ENCODE peak calls at places on chromosomes 1 and 21, in five cellular contexts. R is hippocampal formation, D is KBM-7, H is GM10248, A is NCI-H1694 treated with DMSO at 0.1 percent for 48 hours. P is an unnamed sample.

GRCh38 chr1:154747380-154747779 is 122.7 kb downstream of the KCNN3 start:
- DNase-seq in R (no peak), D (no peak), H (no peak), A (no peak), P (no peak)

GRCh38 chr1:3695326-3696217 is 43.3 kb downstream of the TP73 start:
- DNase-seq in R (peak), D (peak), H (peak), A (peak), P (no peak)

GRCh38 chr1:31843506-31843905 is 27.7 kb upstream of the SPOCD1 start:
- DNase-seq in R (peak), D (no peak), H (no peak), A (peak), P (peak)

GRCh38 chr1:118396824-118397530 is 211.9 kb upstream of the SPAG17 start:
- DNase-seq in R (no peak), D (no peak), H (no peak), A (no peak), P (no peak)

GRCh38 chr1:55064861-55065263 is 25.5 kb downstream of the PCSK9 start:
- DNase-seq in R (no peak), D (no peak), H (no peak), A (peak), P (peak)

GRCh38 chr1:108734176-108734865 is 12.2 kb upstream of the STXBP3 start:
- DNase-seq in R (no peak), D (no peak), H (no peak), A (no peak), P (no peak)

GRCh38 chr1:84876353-84876752 is 16.7 kb downstream of the LPAR3 start:
- DNase-seq in R (no peak), D (no peak), H (no peak), A (no peak), P (no peak)

GRCh38 chr1:153767519-153767918 is 7.7 kb upstream of the SLC27A3 start:
- DNase-seq in R (no peak), D (no peak), H (no peak), A (no peak), P (no peak)

GRCh38 chr1:63674238-63674864 is 81.1 kb downstream of the PGM1 start:
- DNase-seq in R (peak), D (peak), H (peak), A (peak), P (peak)

GRCh38 chr1:167273027-167273800 is 52.5 kb downstream of the POU2F1 start:
- DNase-seq in R (no peak), D (peak), H (no peak), A (peak), P (no peak)

GRCh38 chr1:4054957-4055676 is 155.0 kb upstream of the C1orf174 start:
- DNase-seq in R (no peak), D (no peak), H (no peak), A (no peak), P (no peak)

GRCh38 chr1:9233942-9234222 is 692 bp upstream of the H6PD start:
- DNase-seq in R (no peak), D (no peak), H (no peak), A (no peak), P (no peak)

GRCh38 chr21:41741253-41742072 is 25.4 kb downstream of the RIPK4 start:
- DNase-seq in R (no peak), D (no peak), H (no peak), A (no peak), P (no peak)

GRCh38 chr1:46394108-46394871 is at the start of gene FAAH:
- DNase-seq in R (peak), D (no peak), H (no peak), A (peak), P (no peak)

GRCh38 chr1:221435510-221435909 is 306.4 kb downstream of the DUSP10 start:
- DNase-seq in R (no peak), D (peak), H (peak), A (peak), P (no peak)

GRCh38 chr21:39006653-39007417 is 176.4 kb downstream of the PSMG1 start:
- DNase-seq in R (peak), D (peak), H (no peak), A (no peak), P (peak)

GRCh38 chr1:20110679-20111078 is 8.7 kb downstream of the PLA2G2D start:
- DNase-seq in R (no peak), D (no peak), H (no peak), A (no peak), P (peak)

GRCh38 chr1:185788386-185788785 is 54.2 kb downstream of the HMCN1 start:
- DNase-seq in R (no peak), D (no peak), H (no peak), A (no peak), P (no peak)

GRCh38 chr1:209387969-209388329 is 195.6 kb upstream of the CAMK1G start:
- DNase-seq in R (no peak), D (no peak), H (no peak), A (no peak), P (no peak)

GRCh38 chr1:115314765-115315164 is 23.3 kb downstream of the NGF start:
- DNase-seq in R (no peak), D (no peak), H (no peak), A (no peak), P (no peak)

GRCh38 chr1:201535046-201535777 is 3.7 kb upstream of the NAV1 start:
- DNase-seq in R (no peak), D (no peak), H (no peak), A (no peak), P (no peak)

GRCh38 chr1:38308780-38309179 is 262.2 kb upstream of the POU3F1 start:
- DNase-seq in R (no peak), D (no peak), H (no peak), A (peak), P (no peak)

GRCh38 chr21:42527489-42528158 is 14.0 kb downstream of the SLC37A1 start:
- DNase-seq in R (no peak), D (peak), H (peak), A (no peak), P (no peak)

GRCh38 chr1:187928288-187928687 is 1099.5 kb downstream of the PLA2G4A start:
- DNase-seq in R (peak), D (peak), H (peak), A (no peak), P (no peak)

GRCh38 chr1:45846931-45847330 is 43.5 kb downstream of the MAST2 start:
- DNase-seq in R (no peak), D (no peak), H (no peak), A (no peak), P (no peak)

GRCh38 chr1:208273386-208274021 is 29.3 kb upstream of the PLXNA2 start:
- DNase-seq in R (no peak), D (no peak), H (no peak), A (no peak), P (no peak)

GRCh38 chr21:32819702-32820101 is 48.1 kb upstream of the PAXBP1 start:
- DNase-seq in R (no peak), D (no peak), H (no peak), A (no peak), P (no peak)

GRCh38 chr1:192749349-192749748 is 59.5 kb upstream of the RGS2 start:
- DNase-seq in R (no peak), D (no peak), H (no peak), A (no peak), P (no peak)

GRCh38 chr1:229092377-229093257 is 178.3 kb upstream of the RAB4A start:
- DNase-seq in R (no peak), D (no peak), H (no peak), A (no peak), P (no peak)

GRCh38 chr1:116284819-116285390 is 88.1 kb upstream of the ATP1A1 start:
- DNase-seq in R (no peak), D (no peak), H (no peak), A (peak), P (no peak)

GRCh38 chr1:18922319-18922726 is 20.0 kb upstream of the ALDH4A1 start:
- DNase-seq in R (peak), D (no peak), H (no peak), A (peak), P (peak)

GRCh38 chr1:236119935-236120484 is 22.3 kb upstream of the GPR137B start:
- DNase-seq in R (no peak), D (no peak), H (no peak), A (no peak), P (no peak)

GRCh38 chr1:91556556-91556955 is 55.9 kb downstream of the CDC7 start:
- DNase-seq in R (no peak), D (no peak), H (no peak), A (no peak), P (no peak)

GRCh38 chr1:11530731-11531311 is 51.9 kb downstream of the DISP3 start:
- DNase-seq in R (no peak), D (no peak), H (no peak), A (no peak), P (no peak)

GRCh38 chr21:45139473-45139872 is 65.1 kb downstream of the ADARB1 start:
- DNase-seq in R (no peak), D (no peak), H (no peak), A (no peak), P (no peak)

P was measured in breast epithelium.